ENCODE peak calls at places on chromosomes 16 and 17, in ten cellular contexts. One of them, this sample, is unnamed.

GRCh38 chr17:8887834-8888703 is 20.6 kb upstream of the PIK3R6 start:
- DNase-seq in left lung: no peak
- DNase-seq in cardiac muscle cell: peak; percentile 71
- DNase-seq in CD8-positive, alpha-beta memory T cell: no peak
- DNase-seq in right lobe of liver: peak; percentile 52
- DNase-seq in BE2C: no peak
- DNase-seq in PC-3: peak; percentile 58
- DNase-seq in pancreas: no peak
- DNase-seq in CD8-positive, alpha-beta T cell: no peak
- DNase-seq in breast epithelium: no peak
- DNase-seq in this sample: no peak

GRCh38 chr17:38674013-38674748 is 576 bp downstream of the EPOP start:
- DNase-seq in right lobe of liver: peak; percentile 35
- DNase-seq in left lung: peak; percentile 88
- DNase-seq in cardiac muscle cell: peak; percentile 55
- DNase-seq in breast epithelium: no peak
- DNase-seq in PC-3: no peak
- DNase-seq in BE2C: peak; percentile 38
- DNase-seq in pancreas: peak; percentile 35
- DNase-seq in CD8-positive, alpha-beta T cell: no peak
- DNase-seq in CD8-positive, alpha-beta memory T cell: no peak
- DNase-seq in this sample: peak; percentile 21

GRCh38 chr16:11097782-11098167 is 153.4 kb downstream of the CLEC16A start:
- DNase-seq in BE2C: no peak
- DNase-seq in left lung: no peak
- DNase-seq in right lobe of liver: no peak
- DNase-seq in CD8-positive, alpha-beta memory T cell: no peak
- DNase-seq in CD8-positive, alpha-beta T cell: no peak
- DNase-seq in cardiac muscle cell: no peak
- DNase-seq in pancreas: no peak
- DNase-seq in PC-3: no peak
- DNase-seq in breast epithelium: no peak
- DNase-seq in this sample: no peak

GRCh38 chr17:31397256-31397939 is 5.9 kb downstream of the RAB11FIP4 start:
- DNase-seq in PC-3: no peak
- DNase-seq in right lobe of liver: no peak
- DNase-seq in cardiac muscle cell: no peak
- DNase-seq in breast epithelium: no peak
- DNase-seq in left lung: no peak
- DNase-seq in pancreas: no peak
- DNase-seq in CD8-positive, alpha-beta T cell: no peak
- DNase-seq in BE2C: no peak
- DNase-seq in CD8-positive, alpha-beta memory T cell: no peak
- DNase-seq in this sample: no peak

GRCh38 chr16:88759245-88759975 is 25.6 kb downstream of the PIEZO1 start:
- DNase-seq in CD8-positive, alpha-beta memory T cell: peak; percentile 41
- DNase-seq in PC-3: no peak
- DNase-seq in CD8-positive, alpha-beta T cell: no peak
- DNase-seq in BE2C: peak; percentile 59
- DNase-seq in breast epithelium: no peak
- DNase-seq in pancreas: no peak
- DNase-seq in right lobe of liver: peak; percentile 86
- DNase-seq in cardiac muscle cell: peak; percentile 95
- DNase-seq in left lung: peak; percentile 89
- DNase-seq in this sample: peak; percentile 61

GRCh38 chr16:73313950-73314349 is 266.0 kb upstream of the ZFHX3 start:
- DNase-seq in breast epithelium: no peak
- DNase-seq in pancreas: no peak
- DNase-seq in left lung: no peak
- DNase-seq in CD8-positive, alpha-beta T cell: no peak
- DNase-seq in BE2C: no peak
- DNase-seq in cardiac muscle cell: no peak
- DNase-seq in PC-3: no peak
- DNase-seq in CD8-positive, alpha-beta memory T cell: no peak
- DNase-seq in right lobe of liver: no peak
- DNase-seq in this sample: no peak

GRCh38 chr17:9645858-9646555 is 690 bp downstream of the USP43 start:
- DNase-seq in breast epithelium: peak; percentile 42
- DNase-seq in cardiac muscle cell: peak; percentile 71
- DNase-seq in left lung: peak; percentile 89
- DNase-seq in right lobe of liver: peak; percentile 75
- DNase-seq in CD8-positive, alpha-beta T cell: no peak
- DNase-seq in CD8-positive, alpha-beta memory T cell: no peak
- DNase-seq in pancreas: peak; percentile 75
- DNase-seq in BE2C: no peak
- DNase-seq in PC-3: peak; percentile 51
- DNase-seq in this sample: no peak

GRCh38 chr17:68443974-68444464 is 13.3 kb downstream of the WIPI1 start:
- DNase-seq in CD8-positive, alpha-beta memory T cell: no peak
- DNase-seq in CD8-positive, alpha-beta T cell: no peak
- DNase-seq in PC-3: no peak
- DNase-seq in breast epithelium: no peak
- DNase-seq in right lobe of liver: no peak
- DNase-seq in pancreas: no peak
- DNase-seq in left lung: no peak
- DNase-seq in cardiac muscle cell: no peak
- DNase-seq in BE2C: no peak
- DNase-seq in this sample: no peak

GRCh38 chr16:58467915-58468314 is 32.0 kb upstream of the NDRG4 start:
- DNase-seq in CD8-positive, alpha-beta T cell: no peak
- DNase-seq in right lobe of liver: no peak
- DNase-seq in pancreas: no peak
- DNase-seq in CD8-positive, alpha-beta memory T cell: no peak
- DNase-seq in left lung: no peak
- DNase-seq in BE2C: peak; percentile 34
- DNase-seq in cardiac muscle cell: no peak
- DNase-seq in breast epithelium: no peak
- DNase-seq in PC-3: no peak
- DNase-seq in this sample: no peak

GRCh38 chr17:29131814-29132682 is 48.1 kb downstream of the MYO18A start:
- DNase-seq in breast epithelium: no peak
- DNase-seq in PC-3: no peak
- DNase-seq in BE2C: no peak
- DNase-seq in left lung: peak; percentile 34
- DNase-seq in cardiac muscle cell: no peak
- DNase-seq in right lobe of liver: no peak
- DNase-seq in CD8-positive, alpha-beta T cell: no peak
- DNase-seq in pancreas: no peak
- DNase-seq in CD8-positive, alpha-beta memory T cell: no peak
- DNase-seq in this sample: no peak

GRCh38 chr16:2791174-2791573 is 3.8 kb upstream of the PRSS33 start:
- DNase-seq in CD8-positive, alpha-beta T cell: no peak
- DNase-seq in left lung: no peak
- DNase-seq in right lobe of liver: no peak
- DNase-seq in CD8-positive, alpha-beta memory T cell: no peak
- DNase-seq in BE2C: no peak
- DNase-seq in PC-3: no peak
- DNase-seq in breast epithelium: no peak
- DNase-seq in cardiac muscle cell: no peak
- DNase-seq in pancreas: no peak
- DNase-seq in this sample: no peak

GRCh38 chr16:35399133-35399532 is 1939.7 kb downstream of the TP53TG3F start:
- DNase-seq in CD8-positive, alpha-beta T cell: no peak
- DNase-seq in PC-3: no peak
- DNase-seq in pancreas: no peak
- DNase-seq in right lobe of liver: no peak
- DNase-seq in BE2C: no peak
- DNase-seq in cardiac muscle cell: no peak
- DNase-seq in CD8-positive, alpha-beta memory T cell: no peak
- DNase-seq in left lung: no peak
- DNase-seq in breast epithelium: no peak
- DNase-seq in this sample: no peak
- H3K9me3 ChIP-seq in CD8-positive, alpha-beta T cell: peaks cover 3% of the 10 kb centered on the region
- H3K9me3 ChIP-seq in PC-3: peaks cover 6% of the 10 kb centered on the region
- H3K9me3 ChIP-seq in pancreas: no peaks in the 10 kb centered on the region
- H3K9me3 ChIP-seq in right lobe of liver: no peaks in the 10 kb centered on the region
- H3K9me3 ChIP-seq in BE2C: peaks cover 13% of the 10 kb centered on the region
- H3K9me3 ChIP-seq in cardiac muscle cell: no peaks in the 10 kb centered on the region
- H3K9me3 ChIP-seq in CD8-positive, alpha-beta memory T cell: no peaks in the 10 kb centered on the region
- H3K9me3 ChIP-seq in left lung: peaks cover 9% of the 10 kb centered on the region
- H3K9me3 ChIP-seq in breast epithelium: no peaks in the 10 kb centered on the region
- H3K9me3 ChIP-seq in this sample: no peaks in the 10 kb centered on the region

DNA sequence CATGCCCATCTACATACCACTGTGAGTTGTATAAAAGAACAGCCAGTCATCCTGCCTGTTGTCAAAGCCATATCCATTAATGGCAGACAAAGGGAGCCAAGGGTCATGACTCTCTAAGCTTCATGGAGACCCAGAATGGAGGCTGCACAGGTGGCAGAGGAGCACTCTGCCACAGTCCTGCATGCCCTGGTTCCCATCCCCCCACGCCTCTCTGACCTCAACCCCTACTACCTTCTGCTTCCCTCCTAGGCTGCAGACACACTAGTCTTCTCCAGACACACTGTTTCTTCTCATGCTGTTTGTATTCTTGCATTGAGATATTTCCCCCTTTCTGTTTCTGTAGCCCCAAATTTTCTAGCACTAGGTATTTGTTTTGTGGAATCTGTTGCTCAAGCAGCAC is 27.2 kb downstream of the SHISA6 start:
- DNase-seq in cardiac muscle cell: no peak
- DNase-seq in CD8-positive, alpha-beta memory T cell: no peak
- DNase-seq in left lung: no peak
- DNase-seq in pancreas: no peak
- DNase-seq in BE2C: no peak
- DNase-seq in breast epithelium: no peak
- DNase-seq in PC-3: no peak
- DNase-seq in right lobe of liver: no peak
- DNase-seq in CD8-positive, alpha-beta T cell: no peak
- DNase-seq in this sample: no peak
- H3K9me3 ChIP-seq in cardiac muscle cell: no peaks in the 10 kb centered on the region
- H3K9me3 ChIP-seq in CD8-positive, alpha-beta memory T cell: no peaks in the 10 kb centered on the region
- H3K9me3 ChIP-seq in left lung: peaks cover 18% of the 10 kb centered on the region
- H3K9me3 ChIP-seq in pancreas: no peaks in the 10 kb centered on the region
- H3K9me3 ChIP-seq in BE2C: no peaks in the 10 kb centered on the region
- H3K9me3 ChIP-seq in breast epithelium: peaks cover 13% of the 10 kb centered on the region
- H3K9me3 ChIP-seq in PC-3: no peaks in the 10 kb centered on the region
- H3K9me3 ChIP-seq in right lobe of liver: no peaks in the 10 kb centered on the region
- H3K9me3 ChIP-seq in CD8-positive, alpha-beta T cell: no peaks in the 10 kb centered on the region
- H3K9me3 ChIP-seq in this sample: no peaks in the 10 kb centered on the region

DNA sequence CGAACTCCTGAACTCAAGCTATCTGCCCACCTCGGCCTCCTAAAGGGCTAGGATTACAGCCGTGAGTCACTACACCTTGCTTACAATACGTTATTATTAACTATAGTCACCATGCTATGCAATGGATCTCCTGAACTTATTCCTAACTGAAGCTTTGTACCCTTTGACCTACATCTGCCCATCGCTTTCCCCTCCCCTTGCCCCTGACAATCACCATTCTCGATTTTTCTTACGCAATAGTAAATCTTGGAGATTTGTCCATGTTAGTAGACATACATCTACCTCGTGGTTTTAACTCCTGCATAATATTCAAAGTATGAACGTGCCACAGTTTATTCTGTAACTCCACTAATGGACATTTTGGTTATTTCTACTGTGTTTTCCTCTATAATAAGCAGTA is 120.6 kb downstream of the NPIPB5 start:
- DNase-seq in pancreas: no peak
- DNase-seq in right lobe of liver: no peak
- DNase-seq in breast epithelium: no peak
- DNase-seq in left lung: no peak
- DNase-seq in CD8-positive, alpha-beta memory T cell: no peak
- DNase-seq in BE2C: no peak
- DNase-seq in CD8-positive, alpha-beta T cell: no peak
- DNase-seq in cardiac muscle cell: no peak
- DNase-seq in PC-3: no peak
- DNase-seq in this sample: no peak
- H3K9me3 ChIP-seq in pancreas: no peaks in the 10 kb centered on the region
- H3K9me3 ChIP-seq in right lobe of liver: no peaks in the 10 kb centered on the region
- H3K9me3 ChIP-seq in breast epithelium: no peaks in the 10 kb centered on the region
- H3K9me3 ChIP-seq in left lung: no peaks in the 10 kb centered on the region
- H3K9me3 ChIP-seq in CD8-positive, alpha-beta memory T cell: no peaks in the 10 kb centered on the region
- H3K9me3 ChIP-seq in BE2C: no peaks in the 10 kb centered on the region
- H3K9me3 ChIP-seq in CD8-positive, alpha-beta T cell: no peaks in the 10 kb centered on the region
- H3K9me3 ChIP-seq in cardiac muscle cell: no peaks in the 10 kb centered on the region
- H3K9me3 ChIP-seq in PC-3: no peaks in the 10 kb centered on the region
- H3K9me3 ChIP-seq in this sample: no peaks in the 10 kb centered on the region

GRCh38 chr16:31767267-31767666 is 106.3 kb upstream of the ZNF267 start:
- DNase-seq in right lobe of liver: no peak
- DNase-seq in CD8-positive, alpha-beta T cell: no peak
- DNase-seq in cardiac muscle cell: no peak
- DNase-seq in left lung: no peak
- DNase-seq in PC-3: no peak
- DNase-seq in pancreas: no peak
- DNase-seq in BE2C: no peak
- DNase-seq in CD8-positive, alpha-beta memory T cell: no peak
- DNase-seq in breast epithelium: no peak
- DNase-seq in this sample: no peak

DNA sequence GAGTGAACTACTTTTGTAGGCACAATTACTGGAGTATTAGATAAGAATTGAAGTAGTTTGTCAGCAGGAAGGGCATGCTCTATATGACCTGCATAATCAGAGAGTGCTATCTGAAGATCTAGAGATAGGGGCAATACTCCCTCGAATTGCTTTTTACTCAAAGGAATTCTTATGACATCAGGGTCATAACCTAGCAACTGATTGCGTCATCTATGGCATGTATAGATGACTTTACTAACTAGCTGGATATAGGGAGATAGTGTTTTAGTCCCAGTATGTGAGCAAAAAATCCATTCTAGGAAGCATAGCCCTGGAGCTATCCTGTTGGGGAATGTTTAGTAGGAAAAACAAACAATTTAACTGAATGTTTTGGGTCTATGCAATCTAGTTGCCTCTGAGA is 109.5 kb upstream of the ZNF267 start:
- DNase-seq in CD8-positive, alpha-beta memory T cell: no peak
- DNase-seq in right lobe of liver: no peak
- DNase-seq in left lung: no peak
- DNase-seq in CD8-positive, alpha-beta T cell: no peak
- DNase-seq in BE2C: no peak
- DNase-seq in pancreas: no peak
- DNase-seq in breast epithelium: no peak
- DNase-seq in cardiac muscle cell: no peak
- DNase-seq in PC-3: no peak
- DNase-seq in this sample: no peak
- H3K9me3 ChIP-seq in CD8-positive, alpha-beta memory T cell: peaks cover 49% of the 10 kb centered on the region
- H3K9me3 ChIP-seq in right lobe of liver: peaks cover 10% of the 10 kb centered on the region
- H3K9me3 ChIP-seq in left lung: peaks cover 93% of the 10 kb centered on the region
- H3K9me3 ChIP-seq in CD8-positive, alpha-beta T cell: peaks cover 47% of the 10 kb centered on the region
- H3K9me3 ChIP-seq in BE2C: no peaks in the 10 kb centered on the region
- H3K9me3 ChIP-seq in pancreas: no peaks in the 10 kb centered on the region
- H3K9me3 ChIP-seq in breast epithelium: peaks cover 88% of the 10 kb centered on the region
- H3K9me3 ChIP-seq in cardiac muscle cell: peaks cover 9% of the 10 kb centered on the region
- H3K9me3 ChIP-seq in PC-3: peaks cover 7% of the 10 kb centered on the region
- H3K9me3 ChIP-seq in this sample: peaks cover 31% of the 10 kb centered on the region

This sample was measured in T-helper 17 cell.